ENCODE peak calls at places on chromosomes 7 and 10, in ten cellular contexts. Q, S, L, Y, X, K, D, V, F and R are unnamed samples.

GRCh38 chr10:7697304-7697822 is 5.8 kb upstream of the ITIH2 start:
- DNase-seq in Q (no peak), S (no peak), L (no peak), Y (no peak), X (no peak), K (no peak), D (no peak), V (no peak), F (no peak), R (no peak)

GRCh38 chr10:119079572-119080520 is 771 bp downstream of the EIF3A start:
- DNase-seq in Q (peak), S (peak), L (peak), Y (no peak), X (peak), K (peak), D (peak), V (peak), F (peak), R (peak)

GRCh38 chr7:1666251-1666778 is 3.8 kb upstream of the ELFN1 start:
- DNase-seq in Q (no peak), S (no peak), L (peak), Y (no peak), X (no peak), K (peak), D (no peak), V (no peak), F (no peak), R (no peak)

GRCh38 chr7:85806321-85806720 is 619.5 kb upstream of the SEMA3D start:
- DNase-seq in Q (no peak), S (no peak), L (no peak), Y (no peak), X (no peak), K (no peak), D (no peak), V (no peak), F (no peak), R (no peak)

GRCh38 chr10:73785721-73786511 is 510 bp downstream of the ZSWIM8 start:
- DNase-seq in Q (no peak), S (peak), L (no peak), Y (no peak), X (no peak), K (peak), D (peak), V (peak), F (no peak), R (no peak)

GRCh38 chr7:70497793-70498192 is 634.2 kb upstream of the GALNT17 start:
- DNase-seq in Q (no peak), S (no peak), L (no peak), Y (no peak), X (no peak), K (no peak), D (no peak), V (no peak), F (no peak), R (no peak)

GRCh38 chr10:112532053-112532658 is 85.1 kb downstream of the VTI1A start:
- DNase-seq in Q (no peak), S (no peak), L (no peak), Y (no peak), X (no peak), K (no peak), D (no peak), V (no peak), F (no peak), R (no peak)

GRCh38 chr10:13016413-13016812 is 14.9 kb upstream of the CCDC3 start:
- DNase-seq in Q (no peak), S (no peak), L (no peak), Y (no peak), X (no peak), K (no peak), D (no peak), V (peak), F (no peak), R (no peak)

GRCh38 chr7:39950473-39951155 is 558 bp downstream of the CDK13 start:
- DNase-seq in Q (peak), S (peak), L (peak), Y (no peak), X (no peak), K (peak), D (peak), V (peak), F (peak), R (peak)

GRCh38 chr7:90404777-90405176 is 1.5 kb downstream of the CLDN12 start:
- DNase-seq in Q (no peak), S (no peak), L (no peak), Y (no peak), X (no peak), K (no peak), D (no peak), V (peak), F (no peak), R (no peak)

GRCh38 chr10:34200355-34200901 is 614.7 kb downstream of the PARD3 start:
- DNase-seq in Q (no peak), S (no peak), L (no peak), Y (no peak), X (no peak), K (no peak), D (no peak), V (no peak), F (no peak), R (no peak)

GRCh38 chr10:6590100-6590499 is 10.0 kb upstream of the PRKCQ start:
- DNase-seq in Q (no peak), S (no peak), L (no peak), Y (no peak), X (no peak), K (no peak), D (no peak), V (no peak), F (no peak), R (no peak)

GRCh38 chr7:130943336-130943901 is 209.4 kb upstream of the KLF14 start:
- DNase-seq in Q (no peak), S (peak), L (no peak), Y (peak), X (no peak), K (no peak), D (no peak), V (peak), F (no peak), R (no peak)

GRCh38 chr10:102599565-102600327 is 44.5 kb upstream of the TRIM8 start:
- DNase-seq in Q (peak), S (no peak), L (peak), Y (no peak), X (no peak), K (no peak), D (peak), V (no peak), F (no peak), R (no peak)

GRCh38 chr7:4138866-4139265 is 543.2 kb upstream of the FOXK1 start:
- DNase-seq in Q (no peak), S (no peak), L (no peak), Y (no peak), X (no peak), K (no peak), D (no peak), V (no peak), F (no peak), R (no peak)

GRCh38 chr10:79014796-79015195 is 54.0 kb upstream of the ZMIZ1 start:
- DNase-seq in Q (no peak), S (no peak), L (no peak), Y (no peak), X (no peak), K (no peak), D (no peak), V (no peak), F (no peak), R (no peak)

GRCh38 chr7:27277628-27278027 is 35.0 kb downstream of the EVX1 start:
- DNase-seq in Q (no peak), S (no peak), L (no peak), Y (no peak), X (no peak), K (no peak), D (no peak), V (peak), F (no peak), R (peak)

GRCh38 chr10:67884842-67885680 is 605 bp downstream of the SIRT1 start:
- DNase-seq in Q (peak), S (peak), L (peak), Y (peak), X (peak), K (peak), D (peak), V (peak), F (peak), R (peak)

GRCh38 chr10:132667613-132668394 is 118.1 kb downstream of the NKX6-2 start:
- DNase-seq in Q (no peak), S (no peak), L (no peak), Y (no peak), X (no peak), K (no peak), D (no peak), V (peak), F (no peak), R (no peak)

GRCh38 chr7:2893411-2893861 is 49.3 kb upstream of the GNA12 start:
- DNase-seq in Q (no peak), S (no peak), L (no peak), Y (no peak), X (no peak), K (no peak), D (no peak), V (no peak), F (no peak), R (no peak)

GRCh38 chr7:43570688-43571365 is 12.1 kb upstream of the STK17A start:
- DNase-seq in Q (no peak), S (no peak), L (no peak), Y (no peak), X (no peak), K (no peak), D (no peak), V (no peak), F (no peak), R (no peak)

GRCh38 chr10:113553149-113553548 is 296 bp downstream of the HABP2 start:
- DNase-seq in Q (no peak), S (no peak), L (no peak), Y (no peak), X (no peak), K (no peak), D (no peak), V (no peak), F (no peak), R (no peak)

GRCh38 chr7:80147543-80148376 is 13.1 kb downstream of the GNAI1 start:
- DNase-seq in Q (no peak), S (no peak), L (no peak), Y (no peak), X (no peak), K (no peak), D (no peak), V (peak), F (no peak), R (no peak)

GRCh38 chr7:50591480-50592438 is 26.6 kb upstream of the DDC start:
- DNase-seq in Q (no peak), S (no peak), L (no peak), Y (no peak), X (no peak), K (no peak), D (no peak), V (no peak), F (no peak), R (no peak)

GRCh38 chr10:14674376-14675050 is 100.2 kb downstream of the FAM107B start:
- DNase-seq in Q (no peak), S (no peak), L (no peak), Y (no peak), X (no peak), K (no peak), D (no peak), V (no peak), F (no peak), R (no peak)

GRCh38 chr7:5614579-5614978 is 166.9 kb downstream of the RNF216 start:
- DNase-seq in Q (no peak), S (no peak), L (no peak), Y (no peak), X (no peak), K (no peak), D (no peak), V (no peak), F (no peak), R (no peak)

GRCh38 chr10:33134011-33134751 is 176.2 kb upstream of the ITGB1 start:
- DNase-seq in Q (no peak), S (no peak), L (no peak), Y (peak), X (peak), K (peak), D (peak), V (peak), F (no peak), R (peak)

GRCh38 chr7:44077061-44077460 is 5.3 kb downstream of the POLM start:
- DNase-seq in Q (no peak), S (no peak), L (peak), Y (no peak), X (no peak), K (peak), D (peak), V (no peak), F (no peak), R (peak)

GRCh38 chr10:69733791-69734261 is 67.9 kb upstream of the COL13A1 start:
- DNase-seq in Q (no peak), S (no peak), L (peak), Y (no peak), X (no peak), K (no peak), D (peak), V (peak), F (no peak), R (no peak)

GRCh38 chr7:129805086-129805719 is 147.6 kb downstream of the UBE2H start:
- DNase-seq in Q (peak), S (no peak), L (no peak), Y (no peak), X (no peak), K (no peak), D (peak), V (no peak), F (no peak), R (no peak)

GRCh38 chr7:102322202-102322715 is 34.0 kb downstream of the SPDYE6 start:
- DNase-seq in Q (no peak), S (no peak), L (no peak), Y (no peak), X (no peak), K (no peak), D (no peak), V (no peak), F (no peak), R (no peak)

DNA sequence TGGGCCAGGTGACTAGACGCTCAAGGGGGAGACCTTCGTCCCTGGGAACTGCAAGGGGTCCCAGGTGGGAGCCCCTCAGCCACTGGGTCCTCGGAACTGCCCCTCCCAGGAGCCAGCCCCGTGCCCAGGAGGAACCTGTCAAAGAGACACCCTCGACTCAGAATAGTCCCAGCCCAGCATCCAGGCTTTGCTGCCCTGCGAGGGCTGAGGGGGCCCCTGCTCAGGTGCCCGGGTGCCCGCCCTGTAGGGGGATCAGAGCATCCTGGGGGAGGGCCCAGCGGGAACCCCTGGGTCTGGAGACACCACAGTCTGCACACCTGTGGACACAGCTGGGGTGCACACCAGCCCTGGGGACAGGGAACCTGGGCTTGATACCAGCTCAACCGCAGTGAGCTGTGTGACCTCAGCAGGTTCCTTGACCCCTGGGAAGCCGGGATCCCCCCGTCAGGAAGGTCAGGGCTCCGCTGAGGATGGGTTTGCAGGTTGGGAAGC is 394 bp downstream of the ELN start:
- DNase-seq in Q (no peak), S (no peak), L (peak), Y (no peak), X (no peak), K (no peak), D (peak), V (no peak), F (no peak), R (no peak)
- H3K4me3 ChIP-seq in Q (peak), S (no peak), L (peak), Y (no peak), X (peak), K (peak), D (peak), V (no peak), F (no peak), R (peak)

GRCh38 chr10:101123085-101123814 is 7.8 kb upstream of the TLX1 start:
- DNase-seq in Q (no peak), S (no peak), L (no peak), Y (no peak), X (no peak), K (no peak), D (no peak), V (no peak), F (no peak), R (no peak)
- H3K4me3 ChIP-seq in Q (peak), S (peak), L (peak), Y (peak), X (no peak), K (peak), D (peak), V (no peak), F (no peak), R (no peak)

GRCh38 chr10:5081091-5081490 is 13.1 kb upstream of the AKR1C3 start:
- DNase-seq in Q (no peak), S (no peak), L (no peak), Y (no peak), X (no peak), K (no peak), D (no peak), V (no peak), F (no peak), R (no peak)

GRCh38 chr10:5078781-5079180 is 15.4 kb upstream of the AKR1C3 start:
- DNase-seq in Q (no peak), S (no peak), L (no peak), Y (no peak), X (no peak), K (no peak), D (no peak), V (no peak), F (no peak), R (peak)

GRCh38 chr10:5076615-5077014 is 17.6 kb upstream of the AKR1C3 start:
- DNase-seq in Q (no peak), S (no peak), L (no peak), Y (no peak), X (no peak), K (no peak), D (no peak), V (no peak), F (no peak), R (no peak)

GRCh38 chr10:5079836-5080235 is 14.4 kb upstream of the AKR1C3 start:
- DNase-seq in Q (no peak), S (no peak), L (no peak), Y (no peak), X (no peak), K (no peak), D (no peak), V (no peak), F (no peak), R (no peak)

GRCh38 chr10:5079306-5079830 is 14.8 kb upstream of the AKR1C3 start:
- DNase-seq in Q (no peak), S (no peak), L (no peak), Y (no peak), X (no peak), K (no peak), D (no peak), V (no peak), F (peak), R (no peak)
- H3K4me3 ChIP-seq in Q (no peak), S (no peak), L (no peak), Y (no peak), X (no peak), K (peak), D (no peak), V (no peak), F (no peak), R (no peak)

DNA sequence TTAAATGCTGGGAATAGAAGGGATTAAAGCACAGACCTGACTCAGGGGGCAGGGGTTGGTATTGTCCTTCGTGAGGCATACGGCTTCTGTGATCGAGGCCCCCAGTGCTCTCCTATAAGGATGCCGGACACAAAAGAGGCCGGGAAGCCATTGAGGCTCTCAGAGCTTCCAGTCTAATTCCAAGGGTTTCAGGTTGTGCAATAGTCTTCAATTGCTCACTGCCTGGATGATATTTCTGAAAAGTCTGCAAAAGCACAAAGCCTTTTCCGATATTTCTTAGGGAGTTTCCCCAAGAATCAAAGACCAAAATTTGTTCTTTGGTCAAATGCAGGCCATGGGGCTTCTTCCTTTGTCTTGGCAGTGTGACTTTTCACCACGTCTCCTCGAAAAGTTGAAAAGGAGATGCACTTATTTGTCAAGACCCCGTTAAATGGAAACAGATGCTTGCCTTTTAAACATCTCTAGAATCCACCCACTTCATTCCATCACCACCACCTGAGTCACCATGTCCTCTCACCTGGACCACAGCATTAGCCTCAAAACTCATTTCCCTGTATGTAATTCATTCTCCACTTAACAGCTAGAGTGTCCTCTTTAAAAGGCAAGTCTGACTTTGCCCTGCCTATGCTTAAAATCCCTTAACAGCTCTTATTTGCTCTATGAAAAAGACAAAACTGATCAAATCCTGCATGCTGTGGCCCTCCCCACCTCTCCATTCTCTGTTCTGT is 134.8 kb upstream of the NAMPT start:
- DNase-seq in Q (no peak), S (no peak), L (no peak), Y (no peak), X (no peak), K (no peak), D (no peak), V (no peak), F (no peak), R (no peak)
- H3K4me3 ChIP-seq in Q (no peak), S (no peak), L (no peak), Y (no peak), X (no peak), K (no peak), D (no peak), V (no peak), F (no peak), R (no peak)

DNA sequence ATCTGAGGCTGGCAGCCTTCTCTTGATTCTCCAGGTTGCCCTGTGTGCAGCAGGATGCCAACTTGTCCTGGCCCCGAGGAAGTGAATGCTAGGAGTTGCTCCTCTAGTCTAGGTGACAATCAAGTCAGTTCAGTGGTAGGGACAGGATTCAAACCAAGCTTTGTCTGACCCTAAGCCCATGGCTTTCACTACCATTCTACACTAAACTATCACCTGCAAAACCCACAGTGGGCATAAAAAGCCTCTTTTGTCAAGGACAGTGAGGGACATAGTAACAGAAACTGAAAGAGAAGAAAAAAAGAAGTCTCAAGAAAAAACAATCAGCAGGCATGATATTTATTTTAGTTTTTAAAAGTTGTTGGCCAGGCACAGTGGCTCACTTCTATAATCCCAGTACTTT is 33.5 kb downstream of the KCNMA1 start:
- DNase-seq in Q (no peak), S (no peak), L (no peak), Y (no peak), X (no peak), K (no peak), D (no peak), V (no peak), F (no peak), R (no peak)
- H3K4me3 ChIP-seq in Q (no peak), S (no peak), L (no peak), Y (no peak), X (no peak), K (no peak), D (no peak), V (no peak), F (no peak), R (no peak)